ENCODE peak calls at places on chromosome 5, in ten cellular contexts. F, R, M, N, C, P, B, Z, U and S are unnamed samples.

GRCh38 chr5:172821340-172821985 is 12.6 kb upstream of the ERGIC1 start:
- DNase-seq in F (no peak), R (no peak), M (no peak), N (no peak), C (no peak), P (no peak), B (no peak), Z (no peak), U (peak; percentile 66), S (no peak)

GRCh38 chr5:399296-400281 is 43.4 kb upstream of the EXOC3 start:
- DNase-seq in F (peak; percentile 86), R (peak; percentile 56), M (no peak), N (peak; percentile 81), C (peak; percentile 94), P (peak; percentile 45), B (peak; percentile 92), Z (peak; percentile 90), U (peak; percentile 97), S (peak; percentile 83)

GRCh38 chr5:33772276-33772990 is 119.4 kb downstream of the ADAMTS12 start:
- DNase-seq in F (peak; percentile 62), R (no peak), M (no peak), N (no peak), C (peak; percentile 36), P (no peak), B (no peak), Z (no peak), U (peak; percentile 80), S (no peak)

GRCh38 chr5:32506809-32507208 is 62.3 kb upstream of the ZFR start:
- DNase-seq in F (peak; percentile 28), R (no peak), M (no peak), N (no peak), C (peak; percentile 71), P (no peak), B (no peak), Z (no peak), U (peak; percentile 84), S (no peak)

GRCh38 chr5:38347040-38347763 is 88.8 kb downstream of the EGFLAM start:
- DNase-seq in F (peak; percentile 98), R (no peak), M (no peak), N (no peak), C (no peak), P (no peak), B (no peak), Z (no peak), U (peak; percentile 52), S (no peak)

GRCh38 chr5:74504463-74504862 is 136.1 kb downstream of the ENC1 start:
- DNase-seq in F (no peak), R (no peak), M (no peak), N (no peak), C (no peak), P (no peak), B (no peak), Z (no peak), U (no peak), S (no peak)

GRCh38 chr5:163913548-163913947 is 408.1 kb downstream of the MAT2B start:
- DNase-seq in F (no peak), R (no peak), M (no peak), N (no peak), C (no peak), P (no peak), B (no peak), Z (no peak), U (peak; percentile 34), S (no peak)

GRCh38 chr5:54460181-54460919 is 4.9 kb downstream of the HSPB3 start:
- DNase-seq in F (peak; percentile 25), R (no peak), M (no peak), N (no peak), C (peak; percentile 55), P (no peak), B (no peak), Z (no peak), U (peak; percentile 40), S (no peak)

GRCh38 chr5:116142495-116142894 is 57.7 kb downstream of the COMMD10 start:
- DNase-seq in F (no peak), R (no peak), M (no peak), N (no peak), C (no peak), P (no peak), B (no peak), Z (no peak), U (no peak), S (no peak)

GRCh38 chr5:32326216-32326772 is 13.6 kb upstream of the MTMR12 start:
- DNase-seq in F (peak; percentile 75), R (no peak), M (no peak), N (no peak), C (no peak), P (no peak), B (no peak), Z (no peak), U (peak; percentile 76), S (no peak)

GRCh38 chr5:39178171-39178570 is 41.2 kb downstream of the FYB1 start:
- DNase-seq in F (no peak), R (no peak), M (no peak), N (no peak), C (peak; percentile 39), P (no peak), B (no peak), Z (no peak), U (peak; percentile 78), S (no peak)

GRCh38 chr5:151093476-151093889 is 12.6 kb upstream of the TNIP1 start:
- DNase-seq in F (peak; percentile 93), R (peak; percentile 47), M (no peak), N (no peak), C (peak; percentile 86), P (no peak), B (no peak), Z (no peak), U (peak; percentile 98), S (no peak)

GRCh38 chr5:58357799-58358198 is 102.1 kb downstream of the PLK2 start:
- DNase-seq in F (no peak), R (no peak), M (no peak), N (no peak), C (no peak), P (no peak), B (no peak), Z (no peak), U (no peak), S (no peak)